ENCODE peak calls at places on chromosomes 7 and 10, in eight cellular contexts. One of them, this sample, is unnamed. For H3K36me3, the result is how much of the 10 kb centered on the place peaks cover.

GRCh38 chr7:141362580-141363435 is 188.4 kb upstream of the AGK start:
- DNase-seq in HepG2: no peak
- DNase-seq in heart left ventricle: peak
- DNase-seq in gastrocnemius medialis: no peak
- DNase-seq in esophagus squamous epithelium: no peak
- DNase-seq in tibial nerve: no peak
- DNase-seq in right lobe of liver: no peak
- DNase-seq in transverse colon: no peak
- DNase-seq in this sample: no peak

GRCh38 chr7:155392726-155393570 is 65.0 kb upstream of the EN2 start:
- DNase-seq in HepG2: no peak
- DNase-seq in heart left ventricle: no peak
- DNase-seq in gastrocnemius medialis: no peak
- DNase-seq in esophagus squamous epithelium: no peak
- DNase-seq in tibial nerve: no peak
- DNase-seq in right lobe of liver: no peak
- DNase-seq in transverse colon: no peak
- DNase-seq in this sample: no peak

GRCh38 chr7:151374139-151374538 is 32.5 kb downstream of the NUB1 start:
- DNase-seq in HepG2: no peak
- DNase-seq in heart left ventricle: no peak
- DNase-seq in gastrocnemius medialis: no peak
- DNase-seq in esophagus squamous epithelium: no peak
- DNase-seq in tibial nerve: no peak
- DNase-seq in right lobe of liver: peak
- DNase-seq in transverse colon: no peak
- DNase-seq in this sample: peak

GRCh38 chr7:55573526-55573925 is 1.2 kb upstream of the VOPP1 start:
- DNase-seq in HepG2: no peak
- DNase-seq in heart left ventricle: no peak
- DNase-seq in gastrocnemius medialis: no peak
- DNase-seq in esophagus squamous epithelium: no peak
- DNase-seq in tibial nerve: no peak
- DNase-seq in right lobe of liver: no peak
- DNase-seq in transverse colon: no peak
- DNase-seq in this sample: no peak

GRCh38 chr10:102777696-102778530 is 34.2 kb downstream of the WBP1L start:
- DNase-seq in HepG2: no peak
- DNase-seq in heart left ventricle: no peak
- DNase-seq in gastrocnemius medialis: peak
- DNase-seq in esophagus squamous epithelium: no peak
- DNase-seq in tibial nerve: no peak
- DNase-seq in right lobe of liver: no peak
- DNase-seq in transverse colon: no peak
- DNase-seq in this sample: no peak

GRCh38 chr7:74033372-74034311 is 5.7 kb downstream of the ELN start:
- DNase-seq in HepG2: no peak
- DNase-seq in heart left ventricle: peak
- DNase-seq in gastrocnemius medialis: peak
- DNase-seq in esophagus squamous epithelium: no peak
- DNase-seq in tibial nerve: peak
- DNase-seq in right lobe of liver: no peak
- DNase-seq in transverse colon: no peak
- DNase-seq in this sample: peak

GRCh38 chr10:109411897-109412296 is 511.4 kb downstream of the XPNPEP1 start:
- DNase-seq in HepG2: peak
- DNase-seq in heart left ventricle: no peak
- DNase-seq in gastrocnemius medialis: no peak
- DNase-seq in esophagus squamous epithelium: no peak
- DNase-seq in tibial nerve: peak
- DNase-seq in right lobe of liver: no peak
- DNase-seq in transverse colon: no peak
- DNase-seq in this sample: peak

GRCh38 chr7:156610130-156610529 is 30.4 kb upstream of the RNF32 start:
- DNase-seq in HepG2: no peak
- DNase-seq in heart left ventricle: no peak
- DNase-seq in gastrocnemius medialis: no peak
- DNase-seq in esophagus squamous epithelium: no peak
- DNase-seq in tibial nerve: no peak
- DNase-seq in right lobe of liver: no peak
- DNase-seq in transverse colon: no peak
- DNase-seq in this sample: no peak

GRCh38 chr7:21412953-21413352 is 14.9 kb upstream of the SP4 start:
- DNase-seq in HepG2: no peak
- DNase-seq in heart left ventricle: no peak
- DNase-seq in gastrocnemius medialis: no peak
- DNase-seq in esophagus squamous epithelium: no peak
- DNase-seq in tibial nerve: no peak
- DNase-seq in right lobe of liver: no peak
- DNase-seq in transverse colon: no peak
- DNase-seq in this sample: no peak

GRCh38 chr10:69051303-69051702 is 36.6 kb upstream of the SRGN start:
- DNase-seq in HepG2: no peak
- DNase-seq in heart left ventricle: peak
- DNase-seq in gastrocnemius medialis: peak
- DNase-seq in esophagus squamous epithelium: no peak
- DNase-seq in tibial nerve: no peak
- DNase-seq in right lobe of liver: peak
- DNase-seq in transverse colon: peak
- DNase-seq in this sample: peak

GRCh38 chr10:120963053-120963533 is 111.9 kb downstream of the WDR11 start:
- DNase-seq in HepG2: no peak
- DNase-seq in heart left ventricle: no peak
- DNase-seq in gastrocnemius medialis: no peak
- DNase-seq in esophagus squamous epithelium: no peak
- DNase-seq in tibial nerve: no peak
- DNase-seq in right lobe of liver: no peak
- DNase-seq in transverse colon: peak
- DNase-seq in this sample: no peak

DNA sequence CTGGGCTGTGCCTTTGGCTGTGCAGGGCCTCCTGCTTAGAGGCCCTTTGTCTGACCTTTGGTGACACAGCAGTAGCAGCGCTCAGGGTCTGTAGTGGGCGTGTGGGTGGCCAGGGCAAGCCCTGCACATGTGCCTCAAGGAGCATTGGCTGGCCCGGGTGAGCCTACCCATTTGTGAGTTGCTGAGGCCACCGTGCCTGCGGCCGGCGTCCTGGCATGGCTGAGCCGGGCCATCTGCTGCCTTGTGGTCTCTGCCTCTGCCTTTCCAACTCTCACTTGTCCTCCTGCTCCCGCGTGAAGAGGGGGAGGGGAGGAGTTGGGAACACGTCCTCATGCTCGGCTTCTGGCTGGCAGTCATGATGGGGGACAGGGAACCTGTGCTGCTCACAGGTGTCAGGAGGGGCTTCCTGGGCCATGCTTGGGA is 9.2 kb upstream of the ORAI2 start:
- DNase-seq in HepG2: no peak
- DNase-seq in heart left ventricle: no peak
- DNase-seq in gastrocnemius medialis: no peak
- DNase-seq in esophagus squamous epithelium: no peak
- DNase-seq in tibial nerve: no peak
- DNase-seq in right lobe of liver: no peak
- DNase-seq in transverse colon: no peak
- DNase-seq in this sample: no peak
- H3K36me3 ChIP-seq in HepG2: half or more
- H3K36me3 ChIP-seq in heart left ventricle: under half
- H3K36me3 ChIP-seq in gastrocnemius medialis: under half
- H3K36me3 ChIP-seq in esophagus squamous epithelium: under half
- H3K36me3 ChIP-seq in tibial nerve: under half
- H3K36me3 ChIP-seq in right lobe of liver: under half
- H3K36me3 ChIP-seq in transverse colon: under half
- H3K36me3 ChIP-seq in this sample: under half

DNA sequence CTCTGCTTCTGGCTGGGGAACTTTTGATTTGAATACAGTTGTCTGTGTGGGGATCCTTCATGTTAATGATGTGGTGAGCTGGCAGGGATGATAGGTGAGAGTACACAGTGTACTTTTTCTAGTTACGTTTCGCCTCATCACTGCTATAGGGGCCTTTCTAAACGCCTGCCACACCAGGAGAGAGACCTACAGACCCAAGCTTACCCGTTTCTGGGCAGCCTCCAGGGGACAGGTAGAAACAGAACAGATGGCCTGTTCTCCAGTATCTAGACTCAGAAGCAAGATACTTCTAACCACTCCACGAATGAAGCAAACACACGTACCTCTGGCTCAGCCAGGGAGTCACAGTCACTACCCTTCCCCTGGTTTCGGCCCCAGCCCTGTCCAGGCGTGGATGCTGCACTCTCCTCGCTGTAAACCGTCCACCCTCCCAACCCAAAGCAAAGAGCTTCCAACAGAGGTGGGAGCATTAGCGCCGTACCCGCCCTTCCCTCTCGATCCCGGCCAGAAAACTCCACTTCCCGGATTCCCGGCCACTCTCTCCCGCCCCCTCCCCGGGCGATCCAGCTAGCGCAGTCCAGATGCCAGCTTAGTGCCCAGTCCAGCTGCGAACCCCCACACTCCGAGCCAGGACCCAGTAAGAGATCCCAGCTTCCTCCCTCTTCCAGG is 1.2 kb downstream of the CCDC6 start:
- DNase-seq in HepG2: no peak
- DNase-seq in heart left ventricle: peak
- DNase-seq in gastrocnemius medialis: peak
- DNase-seq in esophagus squamous epithelium: no peak
- DNase-seq in tibial nerve: no peak
- DNase-seq in right lobe of liver: peak
- DNase-seq in transverse colon: peak
- DNase-seq in this sample: peak
- TF ChIP-seq POLR2A in HepG2: no peak
- TF ChIP-seq POLR2A in heart left ventricle: no peak
- TF ChIP-seq POLR2A in gastrocnemius medialis: peak
- TF ChIP-seq POLR2A in esophagus squamous epithelium: peak
- TF ChIP-seq POLR2A in tibial nerve: no peak
- TF ChIP-seq POLR2A in right lobe of liver: peak
- TF ChIP-seq POLR2A in transverse colon: peak
- TF ChIP-seq POLR2A in this sample: no peak

GRCh38 chr10:104299031-104299904 is 30.3 kb downstream of the GSTO2 start:
- DNase-seq in HepG2: no peak
- DNase-seq in heart left ventricle: no peak
- DNase-seq in gastrocnemius medialis: no peak
- DNase-seq in esophagus squamous epithelium: no peak
- DNase-seq in tibial nerve: no peak
- DNase-seq in right lobe of liver: no peak
- DNase-seq in transverse colon: no peak
- DNase-seq in this sample: no peak

GRCh38 chr10:104301907-104302690 is 33.1 kb downstream of the GSTO2 start:
- DNase-seq in HepG2: no peak
- DNase-seq in heart left ventricle: no peak
- DNase-seq in gastrocnemius medialis: no peak
- DNase-seq in esophagus squamous epithelium: no peak
- DNase-seq in tibial nerve: no peak
- DNase-seq in right lobe of liver: no peak
- DNase-seq in transverse colon: no peak
- DNase-seq in this sample: no peak

GRCh38 chr10:104297697-104298660 is 29.0 kb downstream of the GSTO2 start:
- DNase-seq in HepG2: no peak
- DNase-seq in heart left ventricle: no peak
- DNase-seq in gastrocnemius medialis: no peak
- DNase-seq in esophagus squamous epithelium: no peak
- DNase-seq in tibial nerve: no peak
- DNase-seq in right lobe of liver: no peak
- DNase-seq in transverse colon: no peak
- DNase-seq in this sample: no peak

GRCh38 chr10:104300736-104301292 is 31.8 kb downstream of the GSTO2 start:
- DNase-seq in HepG2: no peak
- DNase-seq in heart left ventricle: peak
- DNase-seq in gastrocnemius medialis: peak
- DNase-seq in esophagus squamous epithelium: no peak
- DNase-seq in tibial nerve: no peak
- DNase-seq in right lobe of liver: peak
- DNase-seq in transverse colon: peak
- DNase-seq in this sample: peak

DNA sequence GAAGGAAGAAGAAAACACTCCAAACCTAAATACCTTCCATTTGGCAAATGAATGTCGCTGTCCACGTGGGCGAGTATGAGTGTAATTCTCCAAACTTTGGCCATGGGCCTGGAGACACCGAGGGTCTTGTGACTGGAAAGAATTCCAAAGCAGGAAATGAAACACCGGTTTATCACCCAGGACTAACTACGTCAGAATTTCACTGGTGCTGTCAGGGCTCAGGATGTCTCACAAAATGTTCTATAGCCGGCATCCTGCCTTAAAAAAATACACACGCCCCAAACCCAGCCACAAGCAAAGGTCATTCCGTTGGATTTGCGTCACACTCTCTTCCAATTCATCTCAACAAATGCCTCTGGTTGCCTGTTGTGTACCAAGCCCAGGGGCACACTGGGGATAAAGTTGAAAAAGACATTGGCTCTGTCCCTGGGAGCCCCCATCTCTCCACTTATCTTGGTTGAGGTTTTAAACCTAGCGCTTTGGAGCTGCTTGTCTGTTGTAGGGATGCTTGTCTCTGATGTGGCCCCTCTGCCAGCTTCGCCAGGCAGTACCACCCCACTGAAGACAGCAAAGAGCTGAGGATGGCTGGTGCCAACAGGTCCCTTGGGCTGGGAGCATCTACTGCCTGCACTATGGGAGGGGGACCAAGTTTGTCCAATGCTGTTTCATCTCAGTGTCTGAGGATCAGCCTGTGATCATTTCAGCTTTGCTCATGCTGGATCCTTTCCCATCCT is 31.2 kb downstream of the GSTO2 start:
- DNase-seq in HepG2: no peak
- DNase-seq in heart left ventricle: peak
- DNase-seq in gastrocnemius medialis: no peak
- DNase-seq in esophagus squamous epithelium: no peak
- DNase-seq in tibial nerve: no peak
- DNase-seq in right lobe of liver: peak
- DNase-seq in transverse colon: no peak
- DNase-seq in this sample: peak
- H3K36me3 ChIP-seq in HepG2: under half
- H3K36me3 ChIP-seq in heart left ventricle: under half
- H3K36me3 ChIP-seq in gastrocnemius medialis: under half
- H3K36me3 ChIP-seq in esophagus squamous epithelium: under half
- H3K36me3 ChIP-seq in tibial nerve: under half
- H3K36me3 ChIP-seq in right lobe of liver: under half
- H3K36me3 ChIP-seq in transverse colon: under half
- H3K36me3 ChIP-seq in this sample: under half

GRCh38 chr7:112206238-112207105 is at the start of the genes DOCK4 and ZNF277:
- DNase-seq in HepG2: peak
- DNase-seq in heart left ventricle: peak
- DNase-seq in gastrocnemius medialis: peak
- DNase-seq in esophagus squamous epithelium: peak
- DNase-seq in tibial nerve: peak
- DNase-seq in right lobe of liver: peak
- DNase-seq in transverse colon: peak
- DNase-seq in this sample: peak
- TF ChIP-seq POLR2A in HepG2: peak
- TF ChIP-seq POLR2A in heart left ventricle: peak
- TF ChIP-seq POLR2A in gastrocnemius medialis: peak
- TF ChIP-seq POLR2A in esophagus squamous epithelium: peak
- TF ChIP-seq POLR2A in tibial nerve: peak
- TF ChIP-seq POLR2A in right lobe of liver: peak
- TF ChIP-seq POLR2A in transverse colon: peak
- TF ChIP-seq POLR2A in this sample: peak